ENCODE peak calls at places on chromosome 7, in five cellular contexts. F is GM10248, W is AG10803, M is heart right ventricle, Y is kidney. P is an unnamed sample.

GRCh38 chr7:81457858-81458522 is 311.9 kb downstream of the HGF start:
- DNase-seq in Y (no peak), W (peak; percentile 61), M (no peak), F (no peak), P (peak; percentile 59)

GRCh38 chr7:74193054-74193453 is 16.8 kb upstream of the LAT2 start:
- DNase-seq in W (no peak), Y (no peak), F (no peak), M (no peak), P (no peak)

GRCh38 chr7:78501064-78501463 is 702.5 kb downstream of the PHTF2 start:
- DNase-seq in M (no peak), W (no peak), F (no peak), Y (no peak), P (no peak)

GRCh38 chr7:100963386-100963785 is 6.0 kb upstream of the MUC12 start:
- DNase-seq in M (no peak), Y (no peak), W (no peak), F (no peak), P (no peak)

GRCh38 chr7:110573862-110574528 is 516.9 kb upstream of the LRRN3 start:
- DNase-seq in F (no peak), M (no peak), W (peak; percentile 27), Y (no peak), P (peak; percentile 74)

GRCh38 chr7:112898432-112899290 is 108.5 kb upstream of the TMEM168 start:
- DNase-seq in F (peak; percentile 47), M (peak; percentile 35), Y (no peak), W (peak; percentile 63), P (peak; percentile 72)

GRCh38 chr7:158829021-158829341 is 328 bp downstream of the ESYT2 start:
- DNase-seq in Y (no peak), W (peak; percentile 85), M (no peak), F (peak; percentile 73), P (peak; percentile 86)

GRCh38 chr7:130009848-130010688 is 41.1 kb downstream of the ZC3HC1 start:
- DNase-seq in M (no peak), F (peak; percentile 31), W (peak; percentile 88), Y (peak; percentile 68), P (peak; percentile 83)

GRCh38 chr7:140673063-140673769 is 471 bp downstream of the ADCK2 start:
- DNase-seq in F (peak; percentile 66), M (peak; percentile 23), Y (peak; percentile 91), W (no peak), P (peak; percentile 13)

GRCh38 chr7:44961844-44962482 is 16.9 kb downstream of the MYO1G start:
- DNase-seq in W (no peak), Y (no peak), M (no peak), F (no peak), P (no peak)

GRCh38 chr7:151012921-151013347 is 11.4 kb downstream of the ATG9B start:
- DNase-seq in F (no peak), Y (peak; percentile 69), W (peak; percentile 28), M (no peak), P (no peak)
- TF ChIP-seq CTCF in F (no peak), Y (peak; percentile 22), W (peak; percentile 67), M (peak; percentile 43), P (peak; percentile 70)

GRCh38 chr7:24576171-24577052 is 3.2 kb downstream of the PALS2 start:
- DNase-seq in F (peak; percentile 40), M (no peak), Y (no peak), W (peak; percentile 80), P (peak; percentile 76)
- TF ChIP-seq CTCF in F (peak; percentile 70), M (peak; percentile 42), Y (peak; percentile 42), W (peak; percentile 82), P (peak; percentile 77)

DNA sequence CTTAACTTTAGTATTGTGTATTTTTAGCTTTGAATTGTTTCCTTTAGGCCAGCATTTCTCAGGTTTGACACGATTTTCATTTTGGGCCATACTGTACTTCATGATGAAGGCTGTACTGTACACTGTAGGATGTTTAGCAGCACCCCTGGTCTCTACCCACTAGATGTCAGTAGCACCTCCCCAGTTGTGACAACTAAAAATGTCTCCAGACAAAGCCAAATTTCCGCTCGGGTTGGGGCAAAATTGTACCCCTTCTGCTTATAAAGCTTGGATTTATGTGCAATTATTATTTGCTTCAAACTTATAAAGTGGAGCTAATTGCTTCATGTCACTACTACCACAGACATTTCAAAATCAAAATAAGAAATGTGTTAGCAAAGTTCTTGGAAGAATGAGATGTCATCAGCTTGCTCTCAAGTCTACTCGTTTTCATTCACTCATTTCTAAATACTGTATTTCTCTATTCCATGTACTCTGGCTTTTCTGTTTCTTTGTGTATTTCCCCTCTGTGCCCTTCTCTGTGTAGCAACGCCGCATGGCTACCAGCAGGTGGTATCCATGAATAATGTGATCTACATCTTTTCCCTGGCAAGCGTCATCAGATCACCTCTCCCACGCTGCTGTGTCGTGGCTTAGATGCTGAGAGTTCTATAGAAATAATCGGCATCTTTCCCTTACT is 47.7 kb upstream of the CALCR start:
- DNase-seq in W (peak; percentile 22), F (no peak), M (no peak), Y (no peak), P (peak; percentile 45)
- TF ChIP-seq CTCF in W (peak; percentile 59), F (peak; percentile 25), M (peak; percentile 34), Y (peak; percentile 31), P (peak; percentile 60)

GRCh38 chr7:33109758-33110238 is 594 bp upstream of the RP9 start:
- DNase-seq in Y (no peak), M (no peak), F (no peak), W (no peak), P (no peak)
- TF ChIP-seq CTCF in Y (no peak), M (no peak), F (no peak), W (no peak), P (no peak)

DNA sequence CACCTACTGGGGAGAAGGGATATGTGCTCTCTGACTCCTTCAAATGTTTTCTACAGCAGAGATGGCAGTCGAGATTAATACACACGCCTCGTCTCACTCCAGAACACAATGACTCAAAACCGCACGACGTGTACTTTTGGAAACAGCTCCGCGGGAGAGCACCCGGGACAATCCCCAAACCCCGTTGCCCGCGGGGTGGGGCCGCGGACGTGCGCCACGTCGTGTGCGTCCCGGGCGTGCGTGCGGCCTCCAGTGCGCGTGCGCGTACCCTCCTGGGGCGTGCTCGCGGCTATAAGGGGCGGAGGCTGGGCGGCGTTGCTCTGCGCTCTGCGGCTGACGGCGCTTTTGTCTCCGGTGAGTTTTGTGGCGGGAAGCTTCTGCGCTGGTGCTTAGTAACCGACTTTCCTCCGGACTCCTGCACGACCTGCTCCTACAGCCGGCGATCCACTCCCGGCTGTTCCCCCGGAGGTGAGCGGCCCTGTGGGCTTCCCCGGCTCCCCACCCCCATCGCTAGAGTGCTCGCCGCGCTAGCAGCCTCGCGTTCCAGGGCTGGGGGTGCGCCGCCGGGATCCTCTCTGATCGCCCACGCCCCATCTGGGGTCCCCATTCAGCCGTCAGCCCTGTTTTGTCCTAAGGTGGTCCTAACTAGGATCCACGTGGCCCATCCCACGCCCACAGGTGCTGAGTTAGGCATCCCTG is at the start of gene HILPDA:
- DNase-seq in Y (peak; percentile 98), W (peak; percentile 97), M (peak; percentile 92), F (peak; percentile 97), P (peak; percentile 97)
- TF ChIP-seq CTCF in Y (no peak), W (no peak), M (no peak), F (no peak), P (no peak)

GRCh38 chr7:87933605-87933952 is 472 bp upstream of the ADAM22 start:
- DNase-seq in W (no peak), M (no peak), Y (no peak), F (peak; percentile 11), P (no peak)

GRCh38 chr7:87934699-87935372 is 785 bp downstream of the ADAM22 start:
- DNase-seq in Y (peak; percentile 66), M (no peak), F (peak; percentile 50), W (no peak), P (peak; percentile 14)

GRCh38 chr7:87935373-87935706 is 1.3 kb downstream of the ADAM22 start:
- DNase-seq in Y (no peak), M (no peak), F (no peak), W (no peak), P (no peak)

DNA sequence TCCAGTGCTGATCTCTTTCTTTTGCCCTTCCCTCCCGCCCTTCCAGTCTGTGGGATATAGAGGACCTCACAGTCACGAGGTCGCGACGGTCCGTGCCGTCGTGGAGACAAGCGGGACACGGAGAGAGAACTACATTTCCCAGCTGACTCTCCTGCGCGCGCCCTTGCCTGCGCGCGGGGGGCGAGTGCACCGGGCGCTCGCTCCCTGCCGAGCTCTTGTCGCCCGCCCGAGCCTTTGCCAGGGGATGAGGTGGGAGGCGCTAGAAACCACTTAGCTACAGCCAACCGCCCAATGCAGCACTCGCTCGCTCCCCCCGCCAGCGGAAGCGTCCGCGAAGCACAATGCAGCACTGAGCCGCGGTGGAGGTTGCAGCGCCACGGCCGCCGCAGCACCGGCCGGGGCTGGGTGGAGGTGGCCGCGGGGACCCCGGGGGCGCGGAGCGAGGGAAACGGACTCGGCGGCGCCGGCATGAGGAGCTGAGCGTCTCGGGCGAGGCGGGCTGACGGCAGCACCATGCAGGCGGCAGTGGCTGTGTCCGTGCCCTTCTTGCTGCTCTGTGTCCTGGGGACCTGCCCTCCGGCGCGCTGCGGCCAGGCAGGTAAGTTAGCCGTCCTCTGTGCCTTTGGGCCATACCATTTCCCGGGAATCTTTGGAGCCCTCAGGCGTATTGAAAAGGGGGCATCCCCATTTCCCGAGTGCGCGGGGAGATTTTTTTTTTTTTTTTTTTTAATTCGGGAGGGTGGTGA is at the start of gene ADAM22:
- DNase-seq in W (peak; percentile 58), M (peak; percentile 89), F (peak; percentile 92), Y (peak; percentile 95), P (peak; percentile 71)
- TF ChIP-seq CTCF in W (no peak), M (no peak), F (peak; percentile 3), Y (peak; percentile 11), P (no peak)

DNA sequence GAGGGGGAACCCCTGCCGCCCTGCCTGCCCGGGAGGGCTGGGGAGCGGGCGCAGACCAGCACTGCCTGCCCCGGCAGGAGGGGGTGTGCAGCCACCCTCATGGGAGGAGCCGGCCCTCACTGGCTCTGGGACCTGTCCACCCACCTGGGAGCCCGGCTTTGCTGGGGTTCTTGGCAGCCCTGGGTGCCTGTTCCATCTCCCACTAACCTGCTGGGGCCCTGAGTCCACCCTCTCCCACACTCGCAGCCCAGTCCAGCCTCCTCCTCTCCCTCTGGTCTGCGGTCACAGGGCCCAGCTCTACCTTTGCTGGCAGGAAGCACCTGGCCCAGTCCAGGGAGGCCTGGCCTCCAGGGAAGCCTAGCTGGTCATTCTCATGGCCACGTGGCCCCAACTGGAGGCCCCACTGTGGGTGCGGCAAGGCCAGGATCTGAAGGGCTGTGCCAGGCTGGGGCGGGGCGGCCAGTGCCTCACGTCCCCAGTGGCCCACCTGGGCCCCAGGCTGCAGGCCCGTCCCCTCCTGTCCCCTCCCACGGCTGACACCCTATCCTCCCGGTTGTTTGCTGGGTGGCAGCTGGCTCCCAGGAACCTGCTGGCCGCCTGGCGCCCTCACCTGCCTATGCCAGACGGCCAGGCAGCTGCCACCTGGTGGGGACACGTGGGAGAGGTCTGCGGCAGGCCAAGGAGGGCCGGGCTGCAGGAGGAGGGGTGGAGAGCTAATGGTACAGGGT is at the start of gene TMEM184A:
- DNase-seq in W (no peak), M (no peak), Y (peak; percentile 93), F (peak; percentile 62), P (no peak)
- TF ChIP-seq CTCF in W (no peak), M (peak; percentile 47), Y (peak; percentile 76), F (peak; percentile 46), P (peak; percentile 29)

DNA sequence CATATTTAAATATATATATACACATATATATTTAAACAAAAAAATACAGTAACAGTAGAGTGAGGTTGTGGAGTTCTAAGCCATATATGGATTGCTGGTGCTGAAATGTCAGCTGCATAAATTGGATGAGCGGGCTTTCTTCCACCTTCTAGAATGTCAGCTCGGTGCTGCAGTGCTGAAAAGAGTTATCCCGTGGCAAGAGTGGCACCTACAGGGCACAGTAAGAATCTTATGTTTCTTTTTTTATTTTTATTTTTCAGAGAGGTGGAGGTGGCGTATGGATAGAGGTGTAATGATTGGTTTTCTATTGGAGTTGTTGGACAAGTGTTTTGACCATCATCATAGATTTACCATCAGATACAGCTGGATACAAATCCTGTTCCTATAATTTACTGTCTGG is 86.2 kb upstream of the DYNC1I1 start:
- DNase-seq in W (peak; percentile 61), M (peak; percentile 40), F (no peak), Y (no peak), P (peak; percentile 65)
- TF ChIP-seq CTCF in W (peak; percentile 59), M (peak; percentile 37), F (peak; percentile 20), Y (peak; percentile 51), P (peak; percentile 45)